ENCODE peak calls at places on chromosomes 11 and 22, in five cellular contexts. S is left ventricle myocardium inferior; W is psoas muscle; O is fibroblast of lung; F is naive thymus-derived CD4-positive, alpha-beta T cell. N is an unnamed sample.

GRCh38 chr11:10298342-10298741 is 4.3 kb upstream of the SBF2 start:
- DNase-seq in S (no peak), W (no peak), O (peak), F (no peak), N (peak)

GRCh38 chr11:125902315-125902926 is 585 bp downstream of the PUS3 start:
- DNase-seq in S (no peak), W (no peak), O (no peak), F (no peak), N (no peak)

GRCh38 chr11:6932150-6932549 is 5.9 kb downstream of the ZNF215 start:
- DNase-seq in S (no peak), W (no peak), O (no peak), F (no peak), N (no peak)

GRCh38 chr11:35042265-35042664 is 96.7 kb upstream of the CD44 start:
- DNase-seq in S (no peak), W (no peak), O (no peak), F (no peak), N (no peak)

GRCh38 chr22:20244744-20245576 is 23.2 kb downstream of the RTN4R start:
- DNase-seq in S (no peak), W (no peak), O (no peak), F (peak), N (no peak)

GRCh38 chr11:73585834-73586575 is 11.9 kb downstream of the FAM168A start:
- DNase-seq in S (no peak), W (no peak), O (peak), F (no peak), N (peak)

GRCh38 chr11:21572210-21572609 is 620.7 kb upstream of the ANO5 start:
- DNase-seq in S (no peak), W (no peak), O (no peak), F (no peak), N (no peak)

GRCh38 chr22:30605449-30606110 is 1.4 kb upstream of the TCN2 start:
- DNase-seq in S (peak), W (peak), O (peak), F (peak), N (peak)

GRCh38 chr11:121207485-121208115 is 85.0 kb upstream of the SC5D start:
- DNase-seq in S (no peak), W (no peak), O (peak), F (no peak), N (peak)

GRCh38 chr11:124879229-124879998 is 14.2 kb downstream of the ROBO3 start:
- DNase-seq in S (no peak), W (no peak), O (no peak), F (no peak), N (no peak)

GRCh38 chr11:40130427-40130826 is 1329.0 kb downstream of the LRRC4C start:
- DNase-seq in S (no peak), W (no peak), O (no peak), F (no peak), N (no peak)

GRCh38 chr11:47466201-47466600 is 17.3 kb upstream of the RAPSN start:
- DNase-seq in S (no peak), W (no peak), O (peak), F (no peak), N (peak)

GRCh38 chr22:24440718-24441405 is 13.5 kb downstream of the ADORA2A start:
- DNase-seq in S (no peak), W (no peak), O (no peak), F (no peak), N (no peak)

GRCh38 chr22:25420471-25420924 is 144.0 kb upstream of the GRK3 start:
- DNase-seq in S (no peak), W (no peak), O (no peak), F (no peak), N (no peak)

GRCh38 chr11:43830928-43831440 is 49.6 kb upstream of the ALKBH3 start:
- DNase-seq in S (no peak), W (peak), O (peak), F (no peak), N (peak)

GRCh38 chr11:5973530-5973929 is 5.2 kb upstream of the OR56A5 start:
- DNase-seq in S (no peak), W (no peak), O (no peak), F (no peak), N (no peak)

GRCh38 chr11:84165139-84165538 is 879.0 kb upstream of the CCDC90B start:
- DNase-seq in S (no peak), W (no peak), O (no peak), F (no peak), N (no peak)

GRCh38 chr11:59918987-59919589 is 19.1 kb upstream of the OOSP1 start:
- DNase-seq in S (no peak), W (no peak), O (no peak), F (no peak), N (peak)

GRCh38 chr11:129590030-129590752 is 214.5 kb downstream of the BARX2 start:
- DNase-seq in S (no peak), W (no peak), O (no peak), F (no peak), N (no peak)

GRCh38 chr11:116432301-116432700 is 340.5 kb downstream of the BUD13 start:
- DNase-seq in S (no peak), W (no peak), O (no peak), F (no peak), N (no peak)

GRCh38 chr22:44723801-44724200 is 21.8 kb downstream of the PRR5 start:
- DNase-seq in S (no peak), W (no peak), O (peak), F (no peak), N (no peak)

GRCh38 chr11:114133548-114134329 is 74.2 kb downstream of the ZBTB16 start:
- DNase-seq in S (no peak), W (no peak), O (peak), F (no peak), N (peak)

GRCh38 chr11:66085071-66085470 is 15.0 kb downstream of the PACS1 start:
- DNase-seq in S (no peak), W (no peak), O (no peak), F (no peak), N (peak)

GRCh38 chr11:6629892-6630631 is 10.8 kb upstream of the TPP1 start:
- DNase-seq in S (no peak), W (no peak), O (no peak), F (no peak), N (no peak)

GRCh38 chr11:127345819-127346459 is 345.4 kb upstream of the KIRREL3 start:
- DNase-seq in S (peak), W (no peak), O (peak), F (peak), N (peak)

GRCh38 chr11:57597461-57597892 is at the start of gene SERPING1:
- DNase-seq in S (peak), W (peak), O (peak), F (no peak), N (peak)

GRCh38 chr11:134391170-134391569 is 20.9 kb downstream of the B3GAT1 start:
- DNase-seq in S (no peak), W (no peak), O (no peak), F (no peak), N (no peak)

GRCh38 chr11:14042686-14043440 is 80.3 kb downstream of the SPON1 start:
- DNase-seq in S (no peak), W (no peak), O (no peak), F (no peak), N (no peak)

GRCh38 chr11:64152841-64153691 is 12.8 kb downstream of the MACROD1 start:
- DNase-seq in S (peak), W (peak), O (peak), F (peak), N (peak)

GRCh38 chr22:31177420-31178162 is 17.6 kb downstream of the RNF185 start:
- DNase-seq in S (no peak), W (no peak), O (peak), F (no peak), N (peak)

GRCh38 chr11:107078375-107078774 is 60.1 kb upstream of the GUCY1A2 start:
- DNase-seq in S (no peak), W (no peak), O (no peak), F (no peak), N (peak)

GRCh38 chr11:40178470-40178869 is 1281.0 kb downstream of the LRRC4C start:
- DNase-seq in S (no peak), W (no peak), O (no peak), F (no peak), N (no peak)

GRCh38 chr22:34975721-34976120 is 90.2 kb upstream of the ISX start:
- DNase-seq in S (no peak), W (no peak), O (no peak), F (no peak), N (peak)

GRCh38 chr22:34973926-34974325 is 92.0 kb upstream of the ISX start:
- DNase-seq in S (no peak), W (no peak), O (no peak), F (no peak), N (peak)

GRCh38 chr22:34973016-34973415 is 92.9 kb upstream of the ISX start:
- DNase-seq in S (no peak), W (no peak), O (no peak), F (no peak), N (peak)

GRCh38 chr22:34971456-34971855 is 94.5 kb upstream of the ISX start:
- DNase-seq in S (no peak), W (no peak), O (no peak), F (no peak), N (no peak)

DNA sequence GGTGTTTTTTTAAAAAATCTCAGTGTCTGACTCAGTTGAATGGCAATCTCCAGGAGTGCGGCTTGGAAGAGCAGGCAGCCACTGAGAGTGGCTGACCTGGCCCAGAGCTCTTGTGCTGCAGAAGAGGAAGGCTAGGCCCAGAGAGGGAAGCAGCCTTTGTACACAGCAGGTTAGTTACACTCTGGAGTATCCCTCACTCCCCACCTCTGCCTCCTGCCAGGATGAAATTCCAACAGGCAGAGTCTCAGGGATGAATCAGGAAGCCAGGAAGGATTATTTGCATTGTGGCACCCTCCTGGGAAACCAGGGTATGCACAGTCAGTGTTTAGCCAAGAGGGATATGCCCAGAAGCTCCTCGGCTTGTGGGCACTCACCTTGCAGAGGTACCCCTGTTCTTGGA is 93.5 kb upstream of the ISX start:
- DNase-seq in S (no peak), W (no peak), O (no peak), F (no peak), N (no peak)
- H3K4me3 ChIP-seq in S (no peak), W (no peak), O (no peak), F (no peak), N (no peak)

DNA sequence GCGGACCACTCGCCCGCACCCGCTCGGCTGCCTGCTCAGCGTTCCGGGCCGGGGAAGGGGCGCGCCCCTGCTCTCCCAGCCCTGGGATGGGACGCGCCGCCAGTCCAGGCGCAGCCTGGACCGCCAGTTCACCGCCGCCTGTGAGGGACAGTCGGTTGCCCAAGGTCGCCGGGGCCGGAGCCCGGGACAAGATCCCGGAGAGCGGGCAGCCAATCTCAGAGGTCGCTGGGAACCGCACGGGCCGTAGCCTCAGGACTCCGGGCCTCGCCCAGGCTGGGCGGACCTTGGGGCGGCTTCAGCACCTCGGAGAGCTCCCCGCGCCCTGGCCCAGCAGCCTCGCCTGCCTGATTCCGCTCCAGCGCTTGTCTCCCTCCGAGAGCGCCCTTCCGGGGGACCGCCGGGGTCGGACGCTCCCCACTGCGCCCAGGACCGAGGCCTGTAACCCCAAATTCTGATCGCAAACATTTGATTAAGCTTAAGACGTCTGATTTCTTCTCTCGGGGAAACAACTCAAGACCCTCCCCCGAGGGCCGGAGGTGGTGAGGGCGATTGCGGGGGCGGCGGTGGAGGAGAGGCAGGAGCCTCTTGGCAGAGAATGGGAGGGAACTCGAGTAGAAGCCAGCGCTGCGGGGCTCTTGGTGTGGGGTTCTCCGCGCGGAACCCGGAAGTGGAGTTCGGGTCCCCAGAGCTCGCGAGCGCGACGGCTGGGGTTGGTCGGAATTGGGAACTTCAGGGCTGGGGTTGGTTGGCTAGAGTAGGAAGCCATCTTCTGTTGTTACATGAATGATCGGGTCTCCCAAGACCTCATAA is 1.1 kb upstream of the CHRM4 start:
- DNase-seq in S (peak), W (peak), O (peak), F (peak), N (peak)
- H3K4me3 ChIP-seq in S (peak), W (peak), O (peak), F (peak), N (peak)

GRCh38 chr11:103069367-103069766 is 22.6 kb downstream of the DCUN1D5 start:
- DNase-seq in S (no peak), W (no peak), O (no peak), F (no peak), N (no peak)

GRCh38 chr11:103067118-103067517 is 24.8 kb downstream of the DCUN1D5 start:
- DNase-seq in S (no peak), W (no peak), O (no peak), F (no peak), N (no peak)

GRCh38 chr11:103070142-103070541 is 21.8 kb downstream of the DCUN1D5 start:
- DNase-seq in S (no peak), W (no peak), O (no peak), F (no peak), N (no peak)

DNA sequence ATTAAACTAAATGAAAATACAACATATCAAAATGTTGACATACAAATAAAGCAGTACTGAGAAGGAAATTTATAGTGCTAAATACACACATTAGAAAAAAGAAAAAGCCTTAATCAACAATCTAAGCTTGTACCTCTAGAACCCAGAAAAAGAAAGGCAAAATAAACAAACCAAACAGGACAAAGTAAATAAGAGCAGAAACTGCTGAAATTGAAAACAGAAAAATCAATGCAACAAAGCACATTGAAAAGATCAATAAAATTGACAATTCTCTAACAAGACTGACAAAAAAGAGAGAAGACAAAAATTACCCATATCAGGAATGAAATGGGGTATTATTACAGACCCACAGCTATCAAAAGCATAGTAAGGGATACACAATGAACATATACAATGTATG is 21.0 kb downstream of the DCUN1D5 start:
- DNase-seq in S (no peak), W (no peak), O (no peak), F (no peak), N (no peak)
- H3K4me3 ChIP-seq in S (no peak), W (no peak), O (no peak), F (no peak), N (no peak)

GRCh38 chr11:45361551-45361950 is 75.4 kb upstream of the SYT13 start:
- DNase-seq in S (no peak), W (no peak), O (no peak), F (no peak), N (no peak)

GRCh38 chr11:45354976-45355705 is 69.0 kb upstream of the SYT13 start:
- DNase-seq in S (peak), W (peak), O (peak), F (peak), N (peak)

GRCh38 chr11:45355706-45356041 is 69.5 kb upstream of the SYT13 start:
- DNase-seq in S (no peak), W (no peak), O (no peak), F (no peak), N (no peak)
- H3K4me3 ChIP-seq in S (peak), W (peak), O (peak), F (peak), N (peak)

DNA sequence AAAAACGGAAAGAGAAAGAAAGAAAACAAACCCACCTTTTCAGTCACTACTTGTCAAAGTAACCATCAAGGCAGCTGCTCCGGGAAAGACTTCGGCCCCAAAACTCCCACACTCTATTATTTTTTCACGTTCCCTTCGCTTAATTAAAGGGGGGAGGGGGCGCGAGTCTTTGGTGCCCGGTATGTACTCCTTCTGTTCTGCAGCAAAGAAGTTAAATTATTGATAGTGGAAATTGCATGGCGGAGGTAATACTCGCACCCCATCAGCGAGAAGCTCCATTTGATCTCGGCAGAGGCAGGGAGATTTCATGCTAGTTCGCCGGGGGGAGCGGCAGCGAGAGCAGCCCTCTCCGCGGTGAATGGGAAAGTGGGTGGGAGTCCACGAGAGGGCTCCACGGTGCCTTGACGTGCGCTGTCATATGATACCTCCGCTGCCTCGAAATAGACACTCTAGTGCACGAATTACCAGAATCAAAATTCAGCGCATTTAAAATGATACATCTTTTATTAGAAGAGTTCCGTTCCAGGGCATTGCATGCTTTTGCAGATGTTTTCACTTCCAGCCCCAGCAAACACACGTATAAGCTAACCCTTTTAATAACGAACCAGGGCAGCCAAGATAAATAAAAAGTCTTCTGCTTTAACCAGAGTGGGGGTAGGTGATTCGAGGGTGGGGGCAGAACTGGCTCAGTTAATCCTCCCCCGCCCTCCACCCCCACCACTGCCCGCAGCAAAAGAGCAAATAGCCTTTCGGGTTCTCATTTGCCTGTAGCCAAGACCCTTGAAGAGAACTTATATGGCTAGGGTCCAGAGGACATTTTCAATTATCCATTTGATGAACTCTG is 1.2 kb upstream of the BDNF start:
- DNase-seq in S (peak), W (peak), O (peak), F (no peak), N (peak)
- H3K4me3 ChIP-seq in S (peak), W (peak), O (peak), F (peak), N (peak)

GRCh38 chr11:79538775-79539174 is 97.9 kb upstream of the TENM4 start:
- DNase-seq in S (no peak), W (no peak), O (no peak), F (no peak), N (no peak)

GRCh38 chr11:79536155-79536917 is 95.5 kb upstream of the TENM4 start:
- DNase-seq in S (no peak), W (no peak), O (no peak), F (no peak), N (no peak)

DNA sequence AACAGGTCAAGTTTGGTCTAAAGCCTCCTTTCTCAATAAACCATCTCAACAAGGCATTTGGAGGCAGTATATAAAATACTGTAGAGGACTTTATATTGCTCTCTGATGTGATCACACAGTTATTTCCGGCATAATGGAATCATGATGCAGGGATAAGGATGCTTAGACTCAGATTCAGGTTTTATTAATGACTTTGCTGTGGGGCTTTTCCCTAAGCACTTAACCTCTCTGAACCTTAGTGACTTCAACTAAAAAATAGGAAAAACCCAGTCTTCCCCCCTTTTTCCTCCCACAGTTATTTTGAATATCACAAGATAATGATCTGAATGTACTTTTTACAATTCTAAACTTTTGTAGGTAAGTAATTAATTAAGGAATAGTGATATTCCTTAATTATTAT is 94.8 kb upstream of the TENM4 start:
- DNase-seq in S (no peak), W (no peak), O (no peak), F (no peak), N (no peak)
- H3K4me3 ChIP-seq in S (no peak), W (no peak), O (no peak), F (no peak), N (no peak)

N was measured in adipocyte.